ENCODE peak calls at places on chromosomes 3 and 15, in nine cellular contexts. L is AG04450, D is foreskin fibroblast, P is Caco-2, H is lower leg skin, Q is ovary, F is uterus, G is cardiac muscle cell, C is cardiac fibroblast. M is an unnamed sample.
A peak's percentile ranks its signal among the peaks of the same experiment; 100 is the strongest.

GRCh38 chr3:55191911-55192787 is 264.3 kb upstream of the LRTM1 start:
- DNase-seq in D (peak; percentile 93), L (peak; percentile 76), G (no peak), Q (no peak), P (no peak), F (no peak), H (no peak), C (peak; percentile 73), M (no peak)

GRCh38 chr15:65286704-65287514 is at the start of gene PARP16:
- DNase-seq in G (peak; percentile 96), C (peak; percentile 86), L (peak; percentile 24), F (peak; percentile 91), D (peak; percentile 73), Q (peak; percentile 93), H (peak; percentile 98), P (peak; percentile 93), M (peak; percentile 91)

GRCh38 chr15:29936353-29937049 is 114.2 kb upstream of the TJP1 start:
- DNase-seq in L (no peak), P (no peak), C (peak; percentile 23), G (no peak), Q (no peak), D (no peak), F (no peak), H (no peak), M (no peak)

GRCh38 chr15:47422901-47423300 is 294.4 kb upstream of the SEMA6D start:
- DNase-seq in H (no peak), G (no peak), F (no peak), L (no peak), Q (no peak), P (no peak), D (peak; percentile 51), C (no peak), M (no peak)

GRCh38 chr3:124248471-124249028 is 256.6 kb upstream of the ROPN1 start:
- DNase-seq in C (peak; percentile 85), D (peak; percentile 34), P (no peak), G (no peak), H (no peak), F (peak; percentile 73), L (peak; percentile 47), Q (no peak), M (no peak)

GRCh38 chr15:54594115-54594514 is 602.6 kb downstream of the RSL24D1 start:
- DNase-seq in D (no peak), L (no peak), C (no peak), Q (no peak), F (no peak), G (no peak), P (no peak), H (no peak), M (no peak)

GRCh38 chr15:70142322-70143191 is 44.8 kb upstream of the TLE3 start:
- DNase-seq in L (peak; percentile 52), Q (peak; percentile 88), P (peak; percentile 20), D (peak; percentile 12), H (no peak), F (peak; percentile 48), G (peak; percentile 95), C (peak; percentile 93), M (peak; percentile 44)

GRCh38 chr3:23203651-23204111 is 554 bp downstream of the UBE2E2 start:
- DNase-seq in L (no peak), D (peak; percentile 7), Q (peak; percentile 25), P (peak; percentile 37), F (no peak), G (peak; percentile 25), C (peak; percentile 32), H (peak; percentile 85), M (peak; percentile 33)

GRCh38 chr3:9736831-9737230 is 5.3 kb downstream of the BRPF1 start:
- DNase-seq in L (no peak), C (no peak), F (no peak), G (no peak), D (no peak), Q (no peak), H (no peak), P (no peak), M (no peak)

GRCh38 chr15:59168536-59168935 is 38.1 kb upstream of the LDHAL6B start:
- DNase-seq in F (no peak), H (no peak), G (no peak), P (no peak), C (peak; percentile 58), D (peak; percentile 54), L (no peak), Q (peak; percentile 18), M (no peak)

GRCh38 chr15:36798366-36798765 is 218.9 kb downstream of the CDIN1 start:
- DNase-seq in Q (no peak), F (no peak), D (peak; percentile 56), C (peak; percentile 23), L (no peak), P (no peak), H (no peak), G (no peak), M (no peak)

GRCh38 chr15:98292442-98293240 is 332.1 kb downstream of the ARRDC4 start:
- DNase-seq in L (no peak), F (no peak), D (peak; percentile 7), G (peak; percentile 70), Q (no peak), H (no peak), P (peak; percentile 61), C (peak; percentile 2), M (no peak)

GRCh38 chr15:42650208-42651066 is 75.0 kb downstream of the STARD9 start:
- DNase-seq in H (no peak), D (peak; percentile 83), C (peak; percentile 88), L (peak; percentile 73), Q (peak; percentile 49), P (peak; percentile 68), F (peak; percentile 63), G (peak; percentile 74), M (peak; percentile 67)

GRCh38 chr3:119401502-119402440 is 61.6 kb downstream of the TMEM39A start:
- DNase-seq in L (no peak), G (no peak), P (no peak), D (no peak), C (no peak), F (no peak), Q (no peak), H (no peak), M (no peak)

GRCh38 chr3:38599886-38600285 is 49.6 kb downstream of the SCN5A start:
- DNase-seq in L (no peak), H (no peak), F (no peak), G (no peak), P (no peak), Q (no peak), D (no peak), C (no peak), M (no peak)

GRCh38 chr3:50674349-50675178 is at the start of gene DOCK3:
- DNase-seq in C (peak; percentile 58), Q (peak; percentile 55), D (peak; percentile 40), F (no peak), H (peak; percentile 87), P (peak; percentile 57), L (no peak), G (peak; percentile 83), M (no peak)

GRCh38 chr3:52013802-52014598 is 18.3 kb upstream of the RPL29 start:
- DNase-seq in P (no peak), C (no peak), D (no peak), L (no peak), G (no peak), Q (no peak), F (no peak), H (no peak), M (no peak)

GRCh38 chr3:52015431-52016256 is 19.9 kb upstream of the RPL29 start:
- DNase-seq in P (no peak), F (no peak), C (no peak), G (peak; percentile 84), D (no peak), Q (no peak), L (no peak), H (no peak), M (no peak)

GRCh38 chr3:52012699-52013098 is 17.0 kb upstream of the RPL29 start:
- DNase-seq in Q (no peak), H (no peak), D (no peak), L (no peak), C (no peak), P (no peak), G (no peak), F (no peak), M (no peak)

GRCh38 chr3:52017467-52018065 is 21.9 kb upstream of the RPL29 start:
- DNase-seq in L (no peak), Q (no peak), G (no peak), C (no peak), P (no peak), F (no peak), D (no peak), H (no peak), M (no peak)

DNA sequence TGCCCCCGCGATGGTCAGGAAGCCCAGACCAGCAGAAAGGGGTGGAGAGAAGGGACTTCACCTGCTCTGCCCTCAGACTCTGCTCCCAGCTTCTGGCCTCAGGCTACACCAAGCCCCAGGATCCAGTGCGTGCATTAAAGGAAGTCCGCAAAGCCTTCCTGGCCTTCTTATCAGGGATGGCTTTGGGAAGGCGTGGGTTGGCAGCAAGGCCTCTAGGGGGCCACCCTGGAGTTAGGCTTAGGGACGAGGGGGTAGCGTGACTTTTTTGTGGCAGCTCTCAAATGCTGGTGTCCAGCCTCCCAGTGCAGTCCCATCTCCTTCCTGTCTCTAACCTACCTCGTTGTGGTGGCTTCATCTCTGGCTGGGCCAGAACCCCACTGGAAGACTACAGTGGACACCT is 18.9 kb upstream of the RPL29 start:
- DNase-seq in F (no peak), H (no peak), G (peak; percentile 66), D (no peak), P (peak; percentile 34), L (no peak), C (no peak), Q (no peak), M (no peak)
- TF ChIP-seq CTCF in F (no peak), H (no peak), G (peak; percentile 18), D (peak; percentile 22), P (peak; percentile 38), L (peak; percentile 39), C (peak; percentile 32), Q (no peak), M (no peak)

DNA sequence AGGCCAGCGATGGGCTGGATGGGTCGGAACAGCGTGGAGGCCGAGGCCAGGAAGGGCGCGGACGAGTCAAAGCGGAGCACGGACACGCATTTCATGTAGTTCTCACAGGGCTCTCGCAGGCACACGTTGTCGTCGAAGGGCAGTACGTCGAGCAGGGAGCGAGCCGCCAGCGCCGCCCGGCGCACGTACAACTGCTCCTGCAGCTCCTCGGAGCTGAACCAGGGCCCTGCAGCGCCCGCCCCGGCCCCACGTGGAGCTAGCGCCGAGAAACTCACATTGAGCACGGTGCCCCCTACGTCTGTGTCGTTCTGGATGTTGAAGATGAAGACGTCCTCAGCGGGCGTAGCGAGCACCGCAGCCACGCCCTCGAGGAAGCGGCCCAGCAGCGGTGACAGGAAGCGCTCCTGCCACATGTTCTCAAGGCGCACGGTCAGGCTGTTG is 5.8 kb downstream of the CELSR3 start:
- DNase-seq in C (peak; percentile 5), G (no peak), F (no peak), D (no peak), P (no peak), L (no peak), H (no peak), Q (no peak), M (no peak)
- H3K4me3 ChIP-seq in C (peak overlapping the region; percentile 48), G (no peak overlapping the region), F (peak overlapping the region; percentile 40), D (no peak overlapping the region), P (no peak overlapping the region), L (no peak overlapping the region), H (peak overlapping the region; percentile 4), Q (peak overlapping the region; percentile 53), M (peak overlapping the region; percentile 45)

GRCh38 chr3:64717872-64718613 is 30.2 kb upstream of the ADAMTS9 start:
- DNase-seq in D (no peak), C (peak; percentile 12), F (no peak), Q (no peak), L (no peak), G (no peak), P (no peak), H (no peak), M (no peak)
- TF ChIP-seq CTCF in D (peak; percentile 39), C (peak; percentile 39), F (no peak), Q (peak; percentile 18), L (peak; percentile 52), G (peak; percentile 57), P (peak; percentile 15), H (no peak), M (no peak)

GRCh38 chr3:78900879-78901278 is 866.9 kb downstream of the ROBO1 start:
- DNase-seq in H (no peak), L (no peak), Q (no peak), D (no peak), P (no peak), C (no peak), G (no peak), F (no peak), M (no peak)
- H3K4me3 ChIP-seq in H (no peak overlapping the region), L (no peak overlapping the region), Q (no peak overlapping the region), D (no peak overlapping the region), P (no peak overlapping the region), C (no peak overlapping the region), G (no peak overlapping the region), F (no peak overlapping the region), M (no peak overlapping the region)